ENCODE peak calls at places on chromosomes 2 and 18, in ten cellular contexts. One of them, this sample, is unnamed. For H3K4me1, the result is how much of the 10 kb centered on the place peaks cover.

GRCh38 chr2:69915050-69915945 is at the start of gene MXD1:
- DNase-seq in astrocyte: no peak
- DNase-seq in CD4-positive, alpha-beta memory T cell: peak
- DNase-seq in H1: no peak
- DNase-seq in left ventricle myocardium inferior: peak
- DNase-seq in kidney: no peak
- DNase-seq in CD8-positive, alpha-beta memory T cell: peak
- DNase-seq in fibroblast of lung: no peak
- DNase-seq in BE2C: peak
- DNase-seq in esophagus squamous epithelium: no peak
- DNase-seq in this sample: no peak

GRCh38 chr2:21022792-21023367 is 21.0 kb downstream of the APOB start:
- DNase-seq in astrocyte: no peak
- DNase-seq in CD4-positive, alpha-beta memory T cell: no peak
- DNase-seq in H1: no peak
- DNase-seq in left ventricle myocardium inferior: no peak
- DNase-seq in kidney: no peak
- DNase-seq in CD8-positive, alpha-beta memory T cell: no peak
- DNase-seq in fibroblast of lung: no peak
- DNase-seq in BE2C: no peak
- DNase-seq in esophagus squamous epithelium: no peak
- DNase-seq in this sample: no peak

GRCh38 chr18:51568151-51568550 is 370.7 kb upstream of the MEX3C start:
- DNase-seq in astrocyte: no peak
- DNase-seq in CD4-positive, alpha-beta memory T cell: no peak
- DNase-seq in H1: no peak
- DNase-seq in left ventricle myocardium inferior: no peak
- DNase-seq in kidney: no peak
- DNase-seq in CD8-positive, alpha-beta memory T cell: no peak
- DNase-seq in fibroblast of lung: no peak
- DNase-seq in BE2C: no peak
- DNase-seq in esophagus squamous epithelium: no peak
- DNase-seq in this sample: no peak

GRCh38 chr2:23905155-23905554 is 21.8 kb downstream of the ATAD2B start:
- DNase-seq in astrocyte: peak
- DNase-seq in CD4-positive, alpha-beta memory T cell: no peak
- DNase-seq in H1: no peak
- DNase-seq in left ventricle myocardium inferior: no peak
- DNase-seq in kidney: no peak
- DNase-seq in CD8-positive, alpha-beta memory T cell: no peak
- DNase-seq in fibroblast of lung: no peak
- DNase-seq in BE2C: no peak
- DNase-seq in esophagus squamous epithelium: no peak
- DNase-seq in this sample: no peak

GRCh38 chr18:816869-817268 is 4.8 kb upstream of the YES1 start:
- DNase-seq in astrocyte: no peak
- DNase-seq in CD4-positive, alpha-beta memory T cell: no peak
- DNase-seq in H1: no peak
- DNase-seq in left ventricle myocardium inferior: no peak
- DNase-seq in kidney: no peak
- DNase-seq in CD8-positive, alpha-beta memory T cell: no peak
- DNase-seq in fibroblast of lung: no peak
- DNase-seq in BE2C: no peak
- DNase-seq in esophagus squamous epithelium: no peak
- DNase-seq in this sample: no peak

GRCh38 chr2:71672011-71672639 is 218.8 kb downstream of the DYSF start:
- DNase-seq in astrocyte: no peak
- DNase-seq in CD4-positive, alpha-beta memory T cell: no peak
- DNase-seq in H1: no peak
- DNase-seq in left ventricle myocardium inferior: no peak
- DNase-seq in kidney: peak
- DNase-seq in CD8-positive, alpha-beta memory T cell: no peak
- DNase-seq in fibroblast of lung: no peak
- DNase-seq in BE2C: no peak
- DNase-seq in esophagus squamous epithelium: no peak
- DNase-seq in this sample: no peak

GRCh38 chr2:198905881-198906612 is 551.7 kb downstream of the SATB2 start:
- DNase-seq in astrocyte: no peak
- DNase-seq in CD4-positive, alpha-beta memory T cell: no peak
- DNase-seq in H1: no peak
- DNase-seq in left ventricle myocardium inferior: no peak
- DNase-seq in kidney: no peak
- DNase-seq in CD8-positive, alpha-beta memory T cell: no peak
- DNase-seq in fibroblast of lung: no peak
- DNase-seq in BE2C: no peak
- DNase-seq in esophagus squamous epithelium: no peak
- DNase-seq in this sample: no peak

GRCh38 chr2:96733931-96734330 is 5.9 kb downstream of the LMAN2L start:
- DNase-seq in astrocyte: no peak
- DNase-seq in CD4-positive, alpha-beta memory T cell: no peak
- DNase-seq in H1: no peak
- DNase-seq in left ventricle myocardium inferior: no peak
- DNase-seq in kidney: no peak
- DNase-seq in CD8-positive, alpha-beta memory T cell: no peak
- DNase-seq in fibroblast of lung: no peak
- DNase-seq in BE2C: no peak
- DNase-seq in esophagus squamous epithelium: no peak
- DNase-seq in this sample: no peak

GRCh38 chr2:241771286-241772062 is 5.1 kb upstream of the GAL3ST2 start:
- DNase-seq in astrocyte: no peak
- DNase-seq in CD4-positive, alpha-beta memory T cell: no peak
- DNase-seq in H1: no peak
- DNase-seq in left ventricle myocardium inferior: no peak
- DNase-seq in kidney: peak
- DNase-seq in CD8-positive, alpha-beta memory T cell: no peak
- DNase-seq in fibroblast of lung: peak
- DNase-seq in BE2C: peak
- DNase-seq in esophagus squamous epithelium: no peak
- DNase-seq in this sample: no peak

GRCh38 chr2:152550386-152550785 is 166.9 kb downstream of the PRPF40A start:
- DNase-seq in astrocyte: peak
- DNase-seq in CD4-positive, alpha-beta memory T cell: no peak
- DNase-seq in H1: no peak
- DNase-seq in left ventricle myocardium inferior: no peak
- DNase-seq in kidney: no peak
- DNase-seq in CD8-positive, alpha-beta memory T cell: no peak
- DNase-seq in fibroblast of lung: no peak
- DNase-seq in BE2C: no peak
- DNase-seq in esophagus squamous epithelium: no peak
- DNase-seq in this sample: no peak

GRCh38 chr2:152548111-152548875 is 169.0 kb downstream of the PRPF40A start:
- DNase-seq in astrocyte: peak
- DNase-seq in CD4-positive, alpha-beta memory T cell: no peak
- DNase-seq in H1: no peak
- DNase-seq in left ventricle myocardium inferior: no peak
- DNase-seq in kidney: no peak
- DNase-seq in CD8-positive, alpha-beta memory T cell: no peak
- DNase-seq in fibroblast of lung: no peak
- DNase-seq in BE2C: no peak
- DNase-seq in esophagus squamous epithelium: no peak
- DNase-seq in this sample: no peak

GRCh38 chr2:152548996-152549395 is 168.3 kb downstream of the PRPF40A start:
- DNase-seq in astrocyte: peak
- DNase-seq in CD4-positive, alpha-beta memory T cell: no peak
- DNase-seq in H1: no peak
- DNase-seq in left ventricle myocardium inferior: no peak
- DNase-seq in kidney: no peak
- DNase-seq in CD8-positive, alpha-beta memory T cell: no peak
- DNase-seq in fibroblast of lung: peak
- DNase-seq in BE2C: no peak
- DNase-seq in esophagus squamous epithelium: no peak
- DNase-seq in this sample: no peak

GRCh38 chr2:152546230-152546837 is 170.9 kb downstream of the PRPF40A start:
- DNase-seq in astrocyte: peak
- DNase-seq in CD4-positive, alpha-beta memory T cell: no peak
- DNase-seq in H1: no peak
- DNase-seq in left ventricle myocardium inferior: no peak
- DNase-seq in kidney: no peak
- DNase-seq in CD8-positive, alpha-beta memory T cell: no peak
- DNase-seq in fibroblast of lung: no peak
- DNase-seq in BE2C: no peak
- DNase-seq in esophagus squamous epithelium: no peak
- DNase-seq in this sample: no peak

GRCh38 chr2:152549428-152549827 is 167.8 kb downstream of the PRPF40A start:
- DNase-seq in astrocyte: peak
- DNase-seq in CD4-positive, alpha-beta memory T cell: no peak
- DNase-seq in H1: no peak
- DNase-seq in left ventricle myocardium inferior: no peak
- DNase-seq in kidney: no peak
- DNase-seq in CD8-positive, alpha-beta memory T cell: no peak
- DNase-seq in fibroblast of lung: no peak
- DNase-seq in BE2C: no peak
- DNase-seq in esophagus squamous epithelium: no peak
- DNase-seq in this sample: no peak
- H3K4me1 ChIP-seq in astrocyte: under half
- H3K4me1 ChIP-seq in CD4-positive, alpha-beta memory T cell: under half
- H3K4me1 ChIP-seq in H1: under half
- H3K4me1 ChIP-seq in left ventricle myocardium inferior: under half
- H3K4me1 ChIP-seq in kidney: under half
- H3K4me1 ChIP-seq in CD8-positive, alpha-beta memory T cell: under half
- H3K4me1 ChIP-seq in fibroblast of lung: under half
- H3K4me1 ChIP-seq in BE2C: under half
- H3K4me1 ChIP-seq in esophagus squamous epithelium: under half
- H3K4me1 ChIP-seq in this sample: under half

GRCh38 chr18:24039666-24040065 is 25.1 kb downstream of the TTC39C start:
- DNase-seq in astrocyte: no peak
- DNase-seq in CD4-positive, alpha-beta memory T cell: no peak
- DNase-seq in H1: no peak
- DNase-seq in left ventricle myocardium inferior: no peak
- DNase-seq in kidney: no peak
- DNase-seq in CD8-positive, alpha-beta memory T cell: no peak
- DNase-seq in fibroblast of lung: no peak
- DNase-seq in BE2C: no peak
- DNase-seq in esophagus squamous epithelium: no peak
- DNase-seq in this sample: no peak
- H3K4me1 ChIP-seq in astrocyte: under half
- H3K4me1 ChIP-seq in CD4-positive, alpha-beta memory T cell: half or more
- H3K4me1 ChIP-seq in H1: under half
- H3K4me1 ChIP-seq in left ventricle myocardium inferior: under half
- H3K4me1 ChIP-seq in kidney: under half
- H3K4me1 ChIP-seq in CD8-positive, alpha-beta memory T cell: half or more
- H3K4me1 ChIP-seq in fibroblast of lung: under half
- H3K4me1 ChIP-seq in BE2C: under half
- H3K4me1 ChIP-seq in esophagus squamous epithelium: under half
- H3K4me1 ChIP-seq in this sample: under half

GRCh38 chr18:48928787-48929186 is 22.0 kb downstream of the SMAD7 start:
- DNase-seq in astrocyte: peak
- DNase-seq in CD4-positive, alpha-beta memory T cell: peak
- DNase-seq in H1: no peak
- DNase-seq in left ventricle myocardium inferior: peak
- DNase-seq in kidney: peak
- DNase-seq in CD8-positive, alpha-beta memory T cell: peak
- DNase-seq in fibroblast of lung: peak
- DNase-seq in BE2C: peak
- DNase-seq in esophagus squamous epithelium: peak
- DNase-seq in this sample: peak

GRCh38 chr18:48923746-48924580 is 26.8 kb downstream of the SMAD7 start:
- DNase-seq in astrocyte: peak
- DNase-seq in CD4-positive, alpha-beta memory T cell: no peak
- DNase-seq in H1: no peak
- DNase-seq in left ventricle myocardium inferior: no peak
- DNase-seq in kidney: no peak
- DNase-seq in CD8-positive, alpha-beta memory T cell: no peak
- DNase-seq in fibroblast of lung: peak
- DNase-seq in BE2C: no peak
- DNase-seq in esophagus squamous epithelium: no peak
- DNase-seq in this sample: no peak

GRCh38 chr18:48927286-48928080 is 23.3 kb downstream of the SMAD7 start:
- DNase-seq in astrocyte: no peak
- DNase-seq in CD4-positive, alpha-beta memory T cell: no peak
- DNase-seq in H1: no peak
- DNase-seq in left ventricle myocardium inferior: no peak
- DNase-seq in kidney: no peak
- DNase-seq in CD8-positive, alpha-beta memory T cell: no peak
- DNase-seq in fibroblast of lung: no peak
- DNase-seq in BE2C: no peak
- DNase-seq in esophagus squamous epithelium: no peak
- DNase-seq in this sample: no peak

GRCh38 chr18:48924621-48925601 is 25.9 kb downstream of the SMAD7 start:
- DNase-seq in astrocyte: no peak
- DNase-seq in CD4-positive, alpha-beta memory T cell: no peak
- DNase-seq in H1: no peak
- DNase-seq in left ventricle myocardium inferior: no peak
- DNase-seq in kidney: peak
- DNase-seq in CD8-positive, alpha-beta memory T cell: no peak
- DNase-seq in fibroblast of lung: no peak
- DNase-seq in BE2C: no peak
- DNase-seq in esophagus squamous epithelium: no peak
- DNase-seq in this sample: no peak

GRCh38 chr18:48926420-48926857 is 24.3 kb downstream of the SMAD7 start:
- DNase-seq in astrocyte: no peak
- DNase-seq in CD4-positive, alpha-beta memory T cell: no peak
- DNase-seq in H1: no peak
- DNase-seq in left ventricle myocardium inferior: no peak
- DNase-seq in kidney: no peak
- DNase-seq in CD8-positive, alpha-beta memory T cell: no peak
- DNase-seq in fibroblast of lung: no peak
- DNase-seq in BE2C: no peak
- DNase-seq in esophagus squamous epithelium: no peak
- DNase-seq in this sample: no peak
- H3K4me1 ChIP-seq in astrocyte: half or more
- H3K4me1 ChIP-seq in CD4-positive, alpha-beta memory T cell: half or more
- H3K4me1 ChIP-seq in H1: half or more
- H3K4me1 ChIP-seq in left ventricle myocardium inferior: half or more
- H3K4me1 ChIP-seq in kidney: half or more
- H3K4me1 ChIP-seq in CD8-positive, alpha-beta memory T cell: half or more
- H3K4me1 ChIP-seq in fibroblast of lung: half or more
- H3K4me1 ChIP-seq in BE2C: under half
- H3K4me1 ChIP-seq in esophagus squamous epithelium: half or more
- H3K4me1 ChIP-seq in this sample: half or more

GRCh38 chr2:43387092-43388062 is 161.0 kb upstream of the ZFP36L2 start:
- DNase-seq in astrocyte: peak
- DNase-seq in CD4-positive, alpha-beta memory T cell: no peak
- DNase-seq in H1: no peak
- DNase-seq in left ventricle myocardium inferior: no peak
- DNase-seq in kidney: no peak
- DNase-seq in CD8-positive, alpha-beta memory T cell: no peak
- DNase-seq in fibroblast of lung: peak
- DNase-seq in BE2C: no peak
- DNase-seq in esophagus squamous epithelium: no peak
- DNase-seq in this sample: peak

GRCh38 chr2:43388371-43388770 is 162.0 kb upstream of the ZFP36L2 start:
- DNase-seq in astrocyte: no peak
- DNase-seq in CD4-positive, alpha-beta memory T cell: no peak
- DNase-seq in H1: no peak
- DNase-seq in left ventricle myocardium inferior: no peak
- DNase-seq in kidney: no peak
- DNase-seq in CD8-positive, alpha-beta memory T cell: no peak
- DNase-seq in fibroblast of lung: no peak
- DNase-seq in BE2C: no peak
- DNase-seq in esophagus squamous epithelium: no peak
- DNase-seq in this sample: no peak

GRCh38 chr2:43391159-43391876 is 164.9 kb upstream of the ZFP36L2 start:
- DNase-seq in astrocyte: no peak
- DNase-seq in CD4-positive, alpha-beta memory T cell: no peak
- DNase-seq in H1: no peak
- DNase-seq in left ventricle myocardium inferior: no peak
- DNase-seq in kidney: no peak
- DNase-seq in CD8-positive, alpha-beta memory T cell: no peak
- DNase-seq in fibroblast of lung: peak
- DNase-seq in BE2C: no peak
- DNase-seq in esophagus squamous epithelium: no peak
- DNase-seq in this sample: no peak

GRCh38 chr2:43391877-43392214 is 165.4 kb upstream of the ZFP36L2 start:
- DNase-seq in astrocyte: peak
- DNase-seq in CD4-positive, alpha-beta memory T cell: no peak
- DNase-seq in H1: no peak
- DNase-seq in left ventricle myocardium inferior: no peak
- DNase-seq in kidney: no peak
- DNase-seq in CD8-positive, alpha-beta memory T cell: no peak
- DNase-seq in fibroblast of lung: peak
- DNase-seq in BE2C: no peak
- DNase-seq in esophagus squamous epithelium: no peak
- DNase-seq in this sample: no peak

GRCh38 chr2:43389581-43390466 is 163.4 kb upstream of the ZFP36L2 start:
- DNase-seq in astrocyte: no peak
- DNase-seq in CD4-positive, alpha-beta memory T cell: no peak
- DNase-seq in H1: no peak
- DNase-seq in left ventricle myocardium inferior: no peak
- DNase-seq in kidney: no peak
- DNase-seq in CD8-positive, alpha-beta memory T cell: no peak
- DNase-seq in fibroblast of lung: no peak
- DNase-seq in BE2C: no peak
- DNase-seq in esophagus squamous epithelium: no peak
- DNase-seq in this sample: no peak
- H3K4me1 ChIP-seq in astrocyte: under half
- H3K4me1 ChIP-seq in CD4-positive, alpha-beta memory T cell: under half
- H3K4me1 ChIP-seq in H1: under half
- H3K4me1 ChIP-seq in left ventricle myocardium inferior: under half
- H3K4me1 ChIP-seq in kidney: under half
- H3K4me1 ChIP-seq in CD8-positive, alpha-beta memory T cell: under half
- H3K4me1 ChIP-seq in fibroblast of lung: under half
- H3K4me1 ChIP-seq in BE2C: under half
- H3K4me1 ChIP-seq in esophagus squamous epithelium: under half
- H3K4me1 ChIP-seq in this sample: under half